ENCODE peak calls at places on chromosomes 1 and 21, in four cellular contexts. Z is GM12892; B is smooth muscle cell of the brain vasculature; J is stimulated activated CD4-positive, alpha-beta T cell treated with anti-CD3 and anti-CD28 coated beads, Interleukin-1b, Interleukin-23, amount 100 ng/mL, for 24 hours. E is an unnamed sample.

GRCh38 chr1:215321802-215322201 is 239.3 kb downstream of the KCNK2 start:
- DNase-seq in Z (no peak), B (no peak), J (no peak), E (no peak)

GRCh38 chr21:20570824-20571232 is 427.4 kb upstream of the NCAM2 start:
- DNase-seq in Z (no peak), B (no peak), J (no peak), E (no peak)

GRCh38 chr1:152009691-152010090 is 16.0 kb upstream of the S100A10 start:
- DNase-seq in Z (no peak), B (no peak), J (no peak), E (no peak)

GRCh38 chr21:43609501-43610340 is 49.6 kb downstream of the HSF2BP start:
- DNase-seq in Z (no peak), B (peak), J (no peak), E (peak)

GRCh38 chr1:69121708-69122107 is 446.0 kb upstream of the LRRC7 start:
- DNase-seq in Z (no peak), B (no peak), J (no peak), E (no peak)

GRCh38 chr21:31135536-31136184 is 97.4 kb upstream of the KRTAP19-8 start:
- DNase-seq in Z (no peak), B (no peak), J (no peak), E (no peak)

GRCh38 chr1:41492341-41492848 is 7.9 kb upstream of the EDN2 start:
- DNase-seq in Z (no peak), B (no peak), J (peak), E (no peak)

GRCh38 chr1:207814469-207814868 is 62.6 kb downstream of the CD46 start:
- DNase-seq in Z (no peak), B (no peak), J (no peak), E (no peak)

GRCh38 chr1:36553591-36554417 is 71.1 kb upstream of the CSF3R start:
- DNase-seq in Z (peak), B (peak), J (peak), E (peak)